ENCODE peak calls at places on chromosomes 13 and 19, in eight cellular contexts. H is OCI-LY7, V is AG04450, M is uterus, W is thoracic aorta, Z is lung, Y is neural progenitor cell, O is IMR-90. P is an unnamed sample.

GRCh38 chr13:65836066-65836465 is 1394.1 kb downstream of the PCDH9 start:
- DNase-seq in H (no peak), V (no peak), M (no peak), W (no peak), Z (no peak), Y (no peak), O (no peak), P (no peak)

GRCh38 chr13:47794963-47795362 is 206.1 kb downstream of the SUCLA2 start:
- DNase-seq in H (peak), V (no peak), M (no peak), W (no peak), Z (no peak), Y (no peak), O (peak), P (no peak)

GRCh38 chr13:101942038-101942437 is 459.8 kb downstream of the FGF14 start:
- DNase-seq in H (peak), V (no peak), M (peak), W (no peak), Z (no peak), Y (peak), O (peak), P (peak)

GRCh38 chr13:84080748-84081530 is 198.7 kb upstream of the SLITRK1 start:
- DNase-seq in H (no peak), V (no peak), M (no peak), W (no peak), Z (no peak), Y (no peak), O (no peak), P (no peak)

GRCh38 chr19:39599116-39599515 is 3.2 kb upstream of the LGALS13 start:
- DNase-seq in H (peak), V (no peak), M (no peak), W (no peak), Z (no peak), Y (peak), O (peak), P (no peak)

GRCh38 chr19:39679056-39679790 is 23.5 kb downstream of the LGALS16 start:
- DNase-seq in H (no peak), V (no peak), M (no peak), W (no peak), Z (no peak), Y (no peak), O (no peak), P (no peak)

GRCh38 chr13:80339841-80340642 is 884 bp downstream of the SPRY2 start:
- DNase-seq in H (no peak), V (no peak), M (peak), W (no peak), Z (peak), Y (peak), O (peak), P (peak)

GRCh38 chr13:27276188-27276587 is 5.6 kb downstream of the RASL11A start:
- DNase-seq in H (no peak), V (no peak), M (no peak), W (no peak), Z (no peak), Y (no peak), O (peak), P (no peak)

GRCh38 chr19:3725640-3726310 is 17.6 kb downstream of the TJP3 start:
- DNase-seq in H (no peak), V (no peak), M (no peak), W (no peak), Z (peak), Y (peak), O (no peak), P (peak)

GRCh38 chr19:53520547-53521372 is 17.2 kb upstream of the ZNF331 start:
- DNase-seq in H (peak), V (peak), M (peak), W (peak), Z (peak), Y (peak), O (peak), P (peak)
- H3K27ac ChIP-seq in H (no peak), V (peak), M (peak), W (peak), Z (peak), Y (no peak), O (peak), P (peak)

DNA sequence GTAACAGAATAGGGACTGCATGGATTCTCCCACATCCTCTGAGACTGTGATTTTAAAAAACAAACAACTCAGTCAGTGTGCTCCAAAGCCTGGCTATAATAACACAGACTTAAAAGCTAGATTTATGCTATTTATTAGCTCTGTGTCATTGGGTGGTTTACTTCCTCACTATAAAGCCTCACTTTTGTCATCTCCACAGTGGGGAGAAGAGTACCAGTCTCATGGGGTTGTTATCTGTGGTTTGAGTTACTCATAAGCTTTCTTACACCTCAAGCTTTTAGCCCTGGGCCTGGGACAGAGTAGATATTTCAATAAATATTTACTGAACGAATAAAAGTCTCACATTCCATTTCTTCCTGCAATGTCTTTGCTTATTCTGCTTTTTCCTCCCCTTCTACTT is 5.3 kb downstream of the RNASEH2B start:
- DNase-seq in H (peak), V (no peak), M (no peak), W (no peak), Z (no peak), Y (no peak), O (peak), P (no peak)
- H3K27ac ChIP-seq in H (peak), V (no peak), M (peak), W (no peak), Z (peak), Y (no peak), O (no peak), P (peak)

DNA sequence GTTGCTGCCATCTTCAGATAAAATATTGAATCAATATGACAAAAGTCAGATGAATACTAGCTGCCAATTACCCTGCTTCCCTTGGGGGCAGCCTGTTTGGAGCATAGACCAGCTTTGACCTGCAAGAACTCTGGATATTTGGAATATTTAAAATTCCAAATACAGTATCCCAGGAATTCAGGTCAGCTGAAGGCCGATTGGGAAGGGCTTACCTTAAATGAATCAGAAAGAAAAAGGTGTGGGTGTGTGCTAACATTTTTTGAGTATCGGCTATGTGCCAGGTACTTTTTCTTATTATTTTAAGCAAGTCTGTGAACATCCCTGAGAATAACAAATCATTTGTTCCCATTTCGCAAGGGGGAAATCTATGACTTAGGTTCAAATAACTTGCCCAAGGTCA is 1.8 kb upstream of the RUBCNL start:
- DNase-seq in H (peak), V (no peak), M (no peak), W (no peak), Z (no peak), Y (no peak), O (no peak), P (no peak)
- H3K27ac ChIP-seq in H (peak), V (no peak), M (no peak), W (no peak), Z (no peak), Y (no peak), O (no peak), P (peak)

DNA sequence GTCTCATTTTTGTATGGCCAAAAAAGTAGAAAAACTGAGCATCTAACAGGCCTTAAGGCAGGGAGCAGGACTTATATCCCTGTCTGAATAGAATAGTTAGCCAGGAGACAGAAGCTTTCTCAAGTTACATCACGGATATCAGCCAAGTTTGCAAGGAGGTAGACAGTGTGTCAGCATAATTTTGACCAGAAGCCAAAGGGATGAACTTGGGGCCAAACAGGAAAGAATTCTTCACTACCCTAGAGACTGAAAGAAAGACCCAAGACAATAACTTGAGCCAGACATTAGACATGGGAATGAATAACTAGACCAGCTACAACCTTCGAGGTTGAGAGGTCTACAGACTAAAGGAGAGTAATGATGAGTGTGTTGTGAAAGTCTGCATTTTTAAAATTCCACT is 48.1 kb upstream of the PCDH9 start:
- DNase-seq in H (no peak), V (peak), M (no peak), W (no peak), Z (no peak), Y (no peak), O (peak), P (no peak)
- H3K27ac ChIP-seq in H (no peak), V (no peak), M (no peak), W (no peak), Z (no peak), Y (no peak), O (no peak), P (no peak)

DNA sequence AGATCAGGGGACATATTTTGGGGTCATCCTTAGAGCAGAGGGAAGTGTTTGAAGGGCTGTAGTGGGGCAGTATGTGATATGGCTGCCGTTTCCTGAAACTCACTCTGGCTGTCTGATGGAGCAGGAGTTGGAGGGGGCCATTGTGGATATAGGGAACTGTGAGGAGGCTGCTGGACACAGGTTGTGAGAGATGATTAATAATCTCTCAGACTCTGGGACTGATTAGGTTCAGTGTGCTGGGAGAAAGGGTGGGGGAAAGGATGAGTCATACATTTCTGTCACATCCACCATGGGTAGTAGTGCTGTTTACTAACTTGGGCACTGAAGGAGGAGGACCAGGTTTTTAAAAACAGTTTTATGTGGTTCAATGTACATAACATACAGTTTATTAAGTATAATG is 4.8 kb downstream of the B3GLCT start:
- DNase-seq in H (no peak), V (no peak), M (peak), W (no peak), Z (no peak), Y (no peak), O (peak), P (no peak)
- H3K27ac ChIP-seq in H (no peak), V (no peak), M (peak), W (no peak), Z (no peak), Y (no peak), O (no peak), P (no peak)

DNA sequence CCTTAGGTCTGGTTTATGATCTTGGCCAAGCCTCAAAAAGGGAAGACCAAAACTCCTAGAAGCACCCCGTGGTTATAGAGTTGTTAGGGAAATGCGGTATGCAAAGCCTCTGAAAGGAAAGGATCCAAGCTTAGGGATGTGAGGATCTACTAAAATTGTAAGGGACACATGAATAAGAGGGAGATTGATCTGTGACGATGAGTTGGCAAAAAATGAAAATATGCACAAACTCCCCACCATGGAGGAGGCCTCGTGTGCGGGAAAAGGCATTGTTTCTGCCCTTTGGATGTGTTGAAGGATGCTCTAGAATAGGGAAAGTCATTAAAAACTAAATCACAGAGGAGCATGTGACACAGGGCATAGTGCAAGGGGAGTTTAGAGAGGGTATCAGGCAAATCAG is 88.7 kb upstream of the UBL3 start:
- DNase-seq in H (no peak), V (no peak), M (no peak), W (no peak), Z (no peak), Y (no peak), O (no peak), P (no peak)
- H3K27ac ChIP-seq in H (no peak), V (no peak), M (no peak), W (no peak), Z (no peak), Y (no peak), O (no peak), P (no peak)

GRCh38 chr19:38266981-38267597 is 2.7 kb downstream of the SPINT2 start:
- DNase-seq in H (no peak), V (peak), M (no peak), W (no peak), Z (no peak), Y (no peak), O (peak), P (peak)

GRCh38 chr19:38265213-38265861 is 964 bp downstream of the SPINT2 start:
- DNase-seq in H (peak), V (no peak), M (no peak), W (no peak), Z (peak), Y (no peak), O (no peak), P (peak)

GRCh38 chr19:38267780-38268430 is 3.5 kb downstream of the SPINT2 start:
- DNase-seq in H (no peak), V (no peak), M (no peak), W (no peak), Z (peak), Y (no peak), O (no peak), P (peak)

GRCh38 chr19:38264486-38265212 is at the start of gene SPINT2:
- DNase-seq in H (peak), V (no peak), M (no peak), W (no peak), Z (peak), Y (peak), O (no peak), P (no peak)

GRCh38 chr19:38266070-38266469 is 1.7 kb downstream of the SPINT2 start:
- DNase-seq in H (no peak), V (no peak), M (no peak), W (no peak), Z (no peak), Y (no peak), O (no peak), P (no peak)
- H3K27ac ChIP-seq in H (peak), V (no peak), M (no peak), W (peak), Z (no peak), Y (no peak), O (no peak), P (peak)

GRCh38 chr13:39692650-39693438 is 37.4 kb downstream of the COG6 start:
- DNase-seq in H (no peak), V (no peak), M (peak), W (no peak), Z (no peak), Y (no peak), O (peak), P (no peak)
- H3K27ac ChIP-seq in H (no peak), V (peak), M (peak), W (no peak), Z (no peak), Y (no peak), O (peak), P (peak)

GRCh38 chr19:44755219-44755618 is 6.7 kb downstream of the BCL3 start:
- DNase-seq in H (no peak), V (no peak), M (no peak), W (no peak), Z (no peak), Y (no peak), O (no peak), P (no peak)
- H3K27ac ChIP-seq in H (peak), V (no peak), M (peak), W (peak), Z (peak), Y (no peak), O (peak), P (peak)